ENCODE peak calls at places on chromosomes 13 and 19, in four cellular contexts. One of them, this sample, is unnamed.
A peak's percentile ranks its signal among the peaks of the same experiment; 100 is the strongest.

GRCh38 chr19:29329460-29330134 is 116.6 kb upstream of the UQCRFS1 start:
- DNase-seq in dorsolateral prefrontal cortex: no peak
- DNase-seq in thoracic aorta: no peak
- DNase-seq in esophagus squamous epithelium: no peak
- DNase-seq in this sample: no peak

GRCh38 chr19:56834564-56835375 is 5.8 kb downstream of the PEG3 start:
- DNase-seq in dorsolateral prefrontal cortex: no peak
- DNase-seq in thoracic aorta: no peak
- DNase-seq in esophagus squamous epithelium: no peak
- DNase-seq in this sample: no peak

GRCh38 chr13:27001705-27002104 is 169.9 kb downstream of the USP12 start:
- DNase-seq in dorsolateral prefrontal cortex: no peak
- DNase-seq in thoracic aorta: no peak
- DNase-seq in esophagus squamous epithelium: no peak
- DNase-seq in this sample: no peak

GRCh38 chr19:50519006-50519575 is 5.4 kb upstream of the ASPDH start:
- DNase-seq in dorsolateral prefrontal cortex: no peak
- DNase-seq in thoracic aorta: no peak
- DNase-seq in esophagus squamous epithelium: no peak
- DNase-seq in this sample: no peak

GRCh38 chr13:33388254-33388998 is 102.9 kb upstream of the STARD13 start:
- DNase-seq in dorsolateral prefrontal cortex: no peak
- DNase-seq in thoracic aorta: no peak
- DNase-seq in esophagus squamous epithelium: no peak
- DNase-seq in this sample: no peak

GRCh38 chr13:43520331-43520730 is 266.4 kb downstream of the ENOX1 start:
- DNase-seq in dorsolateral prefrontal cortex: no peak
- DNase-seq in thoracic aorta: no peak
- DNase-seq in esophagus squamous epithelium: no peak
- DNase-seq in this sample: no peak

GRCh38 chr13:113974304-113975281 is 717 bp upstream of the C13orf46 start:
- DNase-seq in dorsolateral prefrontal cortex: no peak
- DNase-seq in thoracic aorta: peak; percentile 1
- DNase-seq in esophagus squamous epithelium: no peak
- DNase-seq in this sample: peak; percentile 10

GRCh38 chr19:21221653-21222052 is 79.8 kb downstream of the ZNF431 start:
- DNase-seq in dorsolateral prefrontal cortex: no peak
- DNase-seq in thoracic aorta: no peak
- DNase-seq in esophagus squamous epithelium: no peak
- DNase-seq in this sample: no peak

GRCh38 chr13:76383671-76384461 is 502.3 kb downstream of the KCTD12 start:
- DNase-seq in dorsolateral prefrontal cortex: no peak
- DNase-seq in thoracic aorta: no peak
- DNase-seq in esophagus squamous epithelium: no peak
- DNase-seq in this sample: no peak

GRCh38 chr13:24746618-24747247 is 17.2 kb upstream of the RNF17 start:
- DNase-seq in dorsolateral prefrontal cortex: no peak
- DNase-seq in thoracic aorta: no peak
- DNase-seq in esophagus squamous epithelium: no peak
- DNase-seq in this sample: no peak

GRCh38 chr13:80001510-80001842 is 339.4 kb downstream of the SPRY2 start:
- DNase-seq in dorsolateral prefrontal cortex: no peak
- DNase-seq in thoracic aorta: no peak
- DNase-seq in esophagus squamous epithelium: no peak
- DNase-seq in this sample: no peak

GRCh38 chr19:6737873-6738725 is 719 bp upstream of the GPR108 start:
- DNase-seq in dorsolateral prefrontal cortex: peak; percentile 60
- DNase-seq in thoracic aorta: peak; percentile 98
- DNase-seq in esophagus squamous epithelium: no peak
- DNase-seq in this sample: peak; percentile 93

GRCh38 chr19:1076951-1077350 is 10.0 kb downstream of the ARHGAP45 start:
- DNase-seq in dorsolateral prefrontal cortex: no peak
- DNase-seq in thoracic aorta: no peak
- DNase-seq in esophagus squamous epithelium: peak; percentile 51
- DNase-seq in this sample: peak; percentile 67

GRCh38 chr19:2602391-2603181 is 99.9 kb downstream of the GNG7 start:
- DNase-seq in dorsolateral prefrontal cortex: peak; percentile 76
- DNase-seq in thoracic aorta: peak; percentile 76
- DNase-seq in esophagus squamous epithelium: no peak
- DNase-seq in this sample: peak; percentile 87

GRCh38 chr19:40266111-40266510 is 19.0 kb downstream of the AKT2 start:
- DNase-seq in dorsolateral prefrontal cortex: no peak
- DNase-seq in thoracic aorta: no peak
- DNase-seq in esophagus squamous epithelium: no peak
- DNase-seq in this sample: peak; percentile 79

GRCh38 chr13:87274209-87274819 is 396.9 kb upstream of the SLITRK5 start:
- DNase-seq in dorsolateral prefrontal cortex: no peak
- DNase-seq in thoracic aorta: no peak
- DNase-seq in esophagus squamous epithelium: no peak
- DNase-seq in this sample: no peak

GRCh38 chr19:3186377-3186688 is 603 bp downstream of the NCLN start:
- DNase-seq in dorsolateral prefrontal cortex: no peak
- DNase-seq in thoracic aorta: no peak
- DNase-seq in esophagus squamous epithelium: no peak
- DNase-seq in this sample: no peak

GRCh38 chr13:41916173-41916954 is 44.5 kb downstream of the VWA8 start:
- DNase-seq in dorsolateral prefrontal cortex: no peak
- DNase-seq in thoracic aorta: no peak
- DNase-seq in esophagus squamous epithelium: no peak
- DNase-seq in this sample: no peak

GRCh38 chr19:7500811-7501450 is 12.1 kb upstream of the PEX11G start:
- DNase-seq in dorsolateral prefrontal cortex: peak; percentile 91
- DNase-seq in thoracic aorta: no peak
- DNase-seq in esophagus squamous epithelium: no peak
- DNase-seq in this sample: no peak

GRCh38 chr13:84706004-84706710 is 823.9 kb upstream of the SLITRK1 start:
- DNase-seq in dorsolateral prefrontal cortex: no peak
- DNase-seq in thoracic aorta: no peak
- DNase-seq in esophagus squamous epithelium: no peak
- DNase-seq in this sample: no peak

GRCh38 chr19:52716578-52716977 is 18.3 kb downstream of the ZNF611 start:
- DNase-seq in dorsolateral prefrontal cortex: no peak
- DNase-seq in thoracic aorta: no peak
- DNase-seq in esophagus squamous epithelium: no peak
- DNase-seq in this sample: no peak

GRCh38 chr19:9801976-9802375 is 16.9 kb downstream of the FBXL12 start:
- DNase-seq in dorsolateral prefrontal cortex: no peak
- DNase-seq in thoracic aorta: no peak
- DNase-seq in esophagus squamous epithelium: no peak
- DNase-seq in this sample: no peak

GRCh38 chr13:110571897-110572777 is 10.6 kb upstream of the RAB20 start:
- DNase-seq in dorsolateral prefrontal cortex: no peak
- DNase-seq in thoracic aorta: no peak
- DNase-seq in esophagus squamous epithelium: no peak
- DNase-seq in this sample: no peak

GRCh38 chr19:49422407-49423277 is 599 bp downstream of the PTH2 start:
- DNase-seq in dorsolateral prefrontal cortex: no peak
- DNase-seq in thoracic aorta: no peak
- DNase-seq in esophagus squamous epithelium: no peak
- DNase-seq in this sample: peak; percentile 38

GRCh38 chr19:2474232-2475017 is 1.5 kb upstream of the GADD45B start:
- DNase-seq in dorsolateral prefrontal cortex: peak; percentile 85
- DNase-seq in thoracic aorta: peak; percentile 80
- DNase-seq in esophagus squamous epithelium: no peak
- DNase-seq in this sample: peak; percentile 86

DNA sequence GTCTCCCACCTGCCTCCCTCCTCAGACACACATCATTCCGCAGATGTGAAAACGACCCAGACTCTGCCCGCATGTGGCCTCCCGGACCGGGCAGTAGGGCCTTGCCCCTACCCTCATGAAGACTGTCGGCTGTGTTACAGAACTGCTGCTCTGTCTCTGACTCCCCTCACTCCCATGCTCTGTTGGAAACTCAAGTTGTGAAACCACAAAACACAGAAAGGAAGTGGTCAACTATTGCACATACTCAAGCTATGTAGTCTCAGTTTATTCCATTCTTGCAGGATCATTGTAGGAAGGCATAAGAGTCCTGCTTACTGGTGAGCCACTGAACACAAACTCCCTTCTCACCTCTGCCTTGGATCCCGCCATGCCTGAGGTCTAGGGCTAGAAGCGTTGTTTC is 129.6 kb downstream of the DLEU7 start:
- DNase-seq in dorsolateral prefrontal cortex: no peak
- DNase-seq in thoracic aorta: no peak
- DNase-seq in esophagus squamous epithelium: no peak
- DNase-seq in this sample: no peak
- H3K27ac ChIP-seq in dorsolateral prefrontal cortex: no peak overlapping the region
- H3K27ac ChIP-seq in thoracic aorta: no peak overlapping the region
- H3K27ac ChIP-seq in esophagus squamous epithelium: peak overlapping the region; percentile 11
- H3K27ac ChIP-seq in this sample: peak overlapping the region; percentile 22

DNA sequence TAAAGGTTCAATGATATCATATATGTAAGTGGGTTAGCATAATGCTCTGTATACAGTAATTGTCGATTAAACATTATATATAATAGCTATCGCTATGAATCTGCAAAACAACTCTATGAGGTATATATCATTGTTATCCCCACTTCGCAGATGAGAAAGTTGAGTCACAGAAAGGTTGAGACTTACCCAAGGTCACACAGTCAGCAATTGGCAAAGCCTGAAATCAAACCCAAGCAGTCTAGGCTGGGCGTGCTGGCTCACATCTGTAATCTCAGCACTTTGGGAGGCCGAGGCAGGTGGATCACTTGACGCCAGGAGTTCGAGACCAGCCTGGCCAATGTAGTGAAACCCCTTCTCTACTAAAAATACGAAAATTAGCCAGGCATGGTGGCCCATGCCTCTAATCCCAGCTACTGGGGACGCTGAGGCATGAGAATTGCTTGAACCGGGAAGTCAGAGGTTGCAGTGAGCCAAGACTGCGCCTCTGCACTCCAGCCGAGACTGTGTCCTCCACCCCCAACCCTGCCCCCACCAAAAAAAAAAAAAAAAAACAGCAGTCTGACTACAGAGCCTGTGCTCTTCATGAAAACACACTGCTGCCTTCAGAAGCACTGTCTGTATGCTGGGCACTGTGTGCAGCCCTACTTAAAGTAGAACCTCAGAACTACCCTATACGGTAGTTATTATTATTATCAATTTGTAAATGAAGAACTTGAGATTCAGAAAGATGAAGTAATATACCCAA is 1.3 kb downstream of the HSPBP1 start:
- DNase-seq in dorsolateral prefrontal cortex: no peak
- DNase-seq in thoracic aorta: no peak
- DNase-seq in esophagus squamous epithelium: no peak
- DNase-seq in this sample: no peak
- H3K4me3 ChIP-seq in dorsolateral prefrontal cortex: peak overlapping the region; percentile 77
- H3K4me3 ChIP-seq in thoracic aorta: no peak overlapping the region
- H3K4me3 ChIP-seq in esophagus squamous epithelium: no peak overlapping the region
- H3K4me3 ChIP-seq in this sample: peak overlapping the region; percentile 77

GRCh38 chr13:20828540-20829364 is 55.0 kb upstream of the EEF1AKMT1 start:
- DNase-seq in dorsolateral prefrontal cortex: no peak
- DNase-seq in thoracic aorta: no peak
- DNase-seq in esophagus squamous epithelium: no peak
- DNase-seq in this sample: no peak

GRCh38 chr13:20831254-20831653 is 57.5 kb upstream of the EEF1AKMT1 start:
- DNase-seq in dorsolateral prefrontal cortex: no peak
- DNase-seq in thoracic aorta: no peak
- DNase-seq in esophagus squamous epithelium: no peak
- DNase-seq in this sample: no peak

GRCh38 chr13:20833900-20834679 is 60.3 kb upstream of the EEF1AKMT1 start:
- DNase-seq in dorsolateral prefrontal cortex: no peak
- DNase-seq in thoracic aorta: no peak
- DNase-seq in esophagus squamous epithelium: no peak
- DNase-seq in this sample: no peak

GRCh38 chr13:20832861-20833260 is 59.1 kb upstream of the EEF1AKMT1 start:
- DNase-seq in dorsolateral prefrontal cortex: no peak
- DNase-seq in thoracic aorta: no peak
- DNase-seq in esophagus squamous epithelium: no peak
- DNase-seq in this sample: no peak

DNA sequence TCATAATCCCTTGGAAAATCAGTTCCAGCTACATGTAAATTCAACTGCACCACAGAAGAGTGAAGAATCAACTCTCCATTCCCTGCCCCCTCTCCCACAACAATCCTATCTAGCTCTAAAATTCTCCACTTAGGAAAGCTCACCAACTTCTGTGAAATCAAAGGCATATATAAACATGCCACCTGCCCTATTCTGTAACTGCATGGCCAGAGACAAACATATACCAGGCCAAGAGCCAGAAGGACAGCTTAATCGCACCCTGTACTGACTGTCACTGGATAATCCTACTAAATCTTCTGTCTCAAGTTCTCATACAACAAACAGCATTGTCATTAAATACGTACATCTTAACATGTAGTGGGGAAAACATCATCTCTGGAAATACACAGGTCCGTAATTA is 58.2 kb upstream of the EEF1AKMT1 start:
- DNase-seq in dorsolateral prefrontal cortex: no peak
- DNase-seq in thoracic aorta: no peak
- DNase-seq in esophagus squamous epithelium: no peak
- DNase-seq in this sample: no peak
- H3K27ac ChIP-seq in dorsolateral prefrontal cortex: no peak overlapping the region
- H3K27ac ChIP-seq in thoracic aorta: no peak overlapping the region
- H3K27ac ChIP-seq in esophagus squamous epithelium: no peak overlapping the region
- H3K27ac ChIP-seq in this sample: peak overlapping the region; percentile 83

GRCh38 chr19:46724468-46724867 is 7.6 kb upstream of the PRKD2 start:
- DNase-seq in dorsolateral prefrontal cortex: no peak
- DNase-seq in thoracic aorta: no peak
- DNase-seq in esophagus squamous epithelium: no peak
- DNase-seq in this sample: no peak
- H3K4me3 ChIP-seq in dorsolateral prefrontal cortex: no peak overlapping the region
- H3K4me3 ChIP-seq in thoracic aorta: no peak overlapping the region
- H3K4me3 ChIP-seq in esophagus squamous epithelium: no peak overlapping the region
- H3K4me3 ChIP-seq in this sample: no peak overlapping the region